ENCODE peak calls at places on chromosomes 12 and 14, in eight cellular contexts. One of them, this sample, is unnamed.

GRCh38 chr12:66182956-66183355 is 6.1 kb upstream of the IRAK3 start:
- DNase-seq in stimulated activated CD4-positive, alpha-beta T cell treated with anti-CD3 and anti-CD28 coated beads, Interleukin-12 subunit alpha, Interleukin-12 subunit beta, amount 100 ng/mL, for 4 hours: no peak
- DNase-seq in Ammon's horn: no peak
- DNase-seq in NCI-H1105: no peak
- DNase-seq in NCI-H2081: no peak
- DNase-seq in activated T-cell treated with anti-CD3 and anti-CD28 coated beads for 48 hours: no peak
- DNase-seq in activated naive CD4-positive, alpha-beta T cell treated with anti-CD3 and anti-CD28 coated beads, Interleukin-2, amount 10 ng/mL, durations not matched to agents 7 days and 5 days: no peak
- DNase-seq in omental fat pad: no peak
- DNase-seq in this sample: no peak

GRCh38 chr14:103696027-103696402 is 19.2 kb downstream of the XRCC3 start:
- DNase-seq in stimulated activated CD4-positive, alpha-beta T cell treated with anti-CD3 and anti-CD28 coated beads, Interleukin-12 subunit alpha, Interleukin-12 subunit beta, amount 100 ng/mL, for 4 hours: no peak
- DNase-seq in Ammon's horn: no peak
- DNase-seq in NCI-H1105: no peak
- DNase-seq in NCI-H2081: no peak
- DNase-seq in activated T-cell treated with anti-CD3 and anti-CD28 coated beads for 48 hours: no peak
- DNase-seq in activated naive CD4-positive, alpha-beta T cell treated with anti-CD3 and anti-CD28 coated beads, Interleukin-2, amount 10 ng/mL, durations not matched to agents 7 days and 5 days: no peak
- DNase-seq in omental fat pad: no peak
- DNase-seq in this sample: no peak

GRCh38 chr12:87140257-87140656 is 884.1 kb upstream of the MGAT4C start:
- DNase-seq in stimulated activated CD4-positive, alpha-beta T cell treated with anti-CD3 and anti-CD28 coated beads, Interleukin-12 subunit alpha, Interleukin-12 subunit beta, amount 100 ng/mL, for 4 hours: no peak
- DNase-seq in Ammon's horn: no peak
- DNase-seq in NCI-H1105: no peak
- DNase-seq in NCI-H2081: no peak
- DNase-seq in activated T-cell treated with anti-CD3 and anti-CD28 coated beads for 48 hours: no peak
- DNase-seq in activated naive CD4-positive, alpha-beta T cell treated with anti-CD3 and anti-CD28 coated beads, Interleukin-2, amount 10 ng/mL, durations not matched to agents 7 days and 5 days: no peak
- DNase-seq in omental fat pad: no peak
- DNase-seq in this sample: no peak

GRCh38 chr12:116317986-116318737 is 40.7 kb upstream of the MED13L start:
- DNase-seq in stimulated activated CD4-positive, alpha-beta T cell treated with anti-CD3 and anti-CD28 coated beads, Interleukin-12 subunit alpha, Interleukin-12 subunit beta, amount 100 ng/mL, for 4 hours: no peak
- DNase-seq in Ammon's horn: no peak
- DNase-seq in NCI-H1105: no peak
- DNase-seq in NCI-H2081: no peak
- DNase-seq in activated T-cell treated with anti-CD3 and anti-CD28 coated beads for 48 hours: no peak
- DNase-seq in activated naive CD4-positive, alpha-beta T cell treated with anti-CD3 and anti-CD28 coated beads, Interleukin-2, amount 10 ng/mL, durations not matched to agents 7 days and 5 days: no peak
- DNase-seq in omental fat pad: no peak
- DNase-seq in this sample: no peak

GRCh38 chr12:128848371-128848770 is 4.9 kb upstream of the GLT1D1 start:
- DNase-seq in stimulated activated CD4-positive, alpha-beta T cell treated with anti-CD3 and anti-CD28 coated beads, Interleukin-12 subunit alpha, Interleukin-12 subunit beta, amount 100 ng/mL, for 4 hours: no peak
- DNase-seq in Ammon's horn: no peak
- DNase-seq in NCI-H1105: no peak
- DNase-seq in NCI-H2081: no peak
- DNase-seq in activated T-cell treated with anti-CD3 and anti-CD28 coated beads for 48 hours: no peak
- DNase-seq in activated naive CD4-positive, alpha-beta T cell treated with anti-CD3 and anti-CD28 coated beads, Interleukin-2, amount 10 ng/mL, durations not matched to agents 7 days and 5 days: no peak
- DNase-seq in omental fat pad: no peak
- DNase-seq in this sample: no peak

GRCh38 chr12:67593041-67593870 is 55.3 kb upstream of the DYRK2 start:
- DNase-seq in stimulated activated CD4-positive, alpha-beta T cell treated with anti-CD3 and anti-CD28 coated beads, Interleukin-12 subunit alpha, Interleukin-12 subunit beta, amount 100 ng/mL, for 4 hours: no peak
- DNase-seq in Ammon's horn: no peak
- DNase-seq in NCI-H1105: no peak
- DNase-seq in NCI-H2081: no peak
- DNase-seq in activated T-cell treated with anti-CD3 and anti-CD28 coated beads for 48 hours: no peak
- DNase-seq in activated naive CD4-positive, alpha-beta T cell treated with anti-CD3 and anti-CD28 coated beads, Interleukin-2, amount 10 ng/mL, durations not matched to agents 7 days and 5 days: peak; percentile 23
- DNase-seq in omental fat pad: no peak
- DNase-seq in this sample: no peak

GRCh38 chr14:72715215-72715909 is 178.5 kb downstream of the DPF3 start:
- DNase-seq in stimulated activated CD4-positive, alpha-beta T cell treated with anti-CD3 and anti-CD28 coated beads, Interleukin-12 subunit alpha, Interleukin-12 subunit beta, amount 100 ng/mL, for 4 hours: no peak
- DNase-seq in Ammon's horn: no peak
- DNase-seq in NCI-H1105: no peak
- DNase-seq in NCI-H2081: no peak
- DNase-seq in activated T-cell treated with anti-CD3 and anti-CD28 coated beads for 48 hours: no peak
- DNase-seq in activated naive CD4-positive, alpha-beta T cell treated with anti-CD3 and anti-CD28 coated beads, Interleukin-2, amount 10 ng/mL, durations not matched to agents 7 days and 5 days: no peak
- DNase-seq in omental fat pad: no peak
- DNase-seq in this sample: no peak

GRCh38 chr12:50242751-50243191 is 40.5 kb downstream of the LIMA1 start:
- DNase-seq in stimulated activated CD4-positive, alpha-beta T cell treated with anti-CD3 and anti-CD28 coated beads, Interleukin-12 subunit alpha, Interleukin-12 subunit beta, amount 100 ng/mL, for 4 hours: no peak
- DNase-seq in Ammon's horn: no peak
- DNase-seq in NCI-H1105: no peak
- DNase-seq in NCI-H2081: no peak
- DNase-seq in activated T-cell treated with anti-CD3 and anti-CD28 coated beads for 48 hours: no peak
- DNase-seq in activated naive CD4-positive, alpha-beta T cell treated with anti-CD3 and anti-CD28 coated beads, Interleukin-2, amount 10 ng/mL, durations not matched to agents 7 days and 5 days: no peak
- DNase-seq in omental fat pad: no peak
- DNase-seq in this sample: no peak

GRCh38 chr12:11130999-11131398 is 3.4 kb downstream of the TAS2R30 start:
- DNase-seq in stimulated activated CD4-positive, alpha-beta T cell treated with anti-CD3 and anti-CD28 coated beads, Interleukin-12 subunit alpha, Interleukin-12 subunit beta, amount 100 ng/mL, for 4 hours: no peak
- DNase-seq in Ammon's horn: no peak
- DNase-seq in NCI-H1105: no peak
- DNase-seq in NCI-H2081: no peak
- DNase-seq in activated T-cell treated with anti-CD3 and anti-CD28 coated beads for 48 hours: no peak
- DNase-seq in activated naive CD4-positive, alpha-beta T cell treated with anti-CD3 and anti-CD28 coated beads, Interleukin-2, amount 10 ng/mL, durations not matched to agents 7 days and 5 days: no peak
- DNase-seq in omental fat pad: no peak
- DNase-seq in this sample: no peak

GRCh38 chr12:113251404-113252070 is 30.3 kb downstream of the TPCN1 start:
- DNase-seq in stimulated activated CD4-positive, alpha-beta T cell treated with anti-CD3 and anti-CD28 coated beads, Interleukin-12 subunit alpha, Interleukin-12 subunit beta, amount 100 ng/mL, for 4 hours: no peak
- DNase-seq in Ammon's horn: no peak
- DNase-seq in NCI-H1105: no peak
- DNase-seq in NCI-H2081: no peak
- DNase-seq in activated T-cell treated with anti-CD3 and anti-CD28 coated beads for 48 hours: no peak
- DNase-seq in activated naive CD4-positive, alpha-beta T cell treated with anti-CD3 and anti-CD28 coated beads, Interleukin-2, amount 10 ng/mL, durations not matched to agents 7 days and 5 days: no peak
- DNase-seq in omental fat pad: no peak
- DNase-seq in this sample: no peak

GRCh38 chr14:72929316-72930080 is 3.2 kb downstream of the DCAF4 start:
- DNase-seq in stimulated activated CD4-positive, alpha-beta T cell treated with anti-CD3 and anti-CD28 coated beads, Interleukin-12 subunit alpha, Interleukin-12 subunit beta, amount 100 ng/mL, for 4 hours: no peak
- DNase-seq in Ammon's horn: no peak
- DNase-seq in NCI-H1105: no peak
- DNase-seq in NCI-H2081: no peak
- DNase-seq in activated T-cell treated with anti-CD3 and anti-CD28 coated beads for 48 hours: no peak
- DNase-seq in activated naive CD4-positive, alpha-beta T cell treated with anti-CD3 and anti-CD28 coated beads, Interleukin-2, amount 10 ng/mL, durations not matched to agents 7 days and 5 days: no peak
- DNase-seq in omental fat pad: no peak
- DNase-seq in this sample: no peak

GRCh38 chr14:95265106-95266094 is 54.3 kb downstream of the CLMN start:
- DNase-seq in stimulated activated CD4-positive, alpha-beta T cell treated with anti-CD3 and anti-CD28 coated beads, Interleukin-12 subunit alpha, Interleukin-12 subunit beta, amount 100 ng/mL, for 4 hours: peak; percentile 16
- DNase-seq in Ammon's horn: peak; percentile 34
- DNase-seq in NCI-H1105: no peak
- DNase-seq in NCI-H2081: peak; percentile 25
- DNase-seq in activated T-cell treated with anti-CD3 and anti-CD28 coated beads for 48 hours: peak; percentile 34
- DNase-seq in activated naive CD4-positive, alpha-beta T cell treated with anti-CD3 and anti-CD28 coated beads, Interleukin-2, amount 10 ng/mL, durations not matched to agents 7 days and 5 days: peak; percentile 51
- DNase-seq in omental fat pad: no peak
- DNase-seq in this sample: peak; percentile 16

GRCh38 chr12:47874316-47874715 is 30.5 kb downstream of the VDR start:
- DNase-seq in stimulated activated CD4-positive, alpha-beta T cell treated with anti-CD3 and anti-CD28 coated beads, Interleukin-12 subunit alpha, Interleukin-12 subunit beta, amount 100 ng/mL, for 4 hours: no peak
- DNase-seq in Ammon's horn: no peak
- DNase-seq in NCI-H1105: no peak
- DNase-seq in NCI-H2081: no peak
- DNase-seq in activated T-cell treated with anti-CD3 and anti-CD28 coated beads for 48 hours: no peak
- DNase-seq in activated naive CD4-positive, alpha-beta T cell treated with anti-CD3 and anti-CD28 coated beads, Interleukin-2, amount 10 ng/mL, durations not matched to agents 7 days and 5 days: no peak
- DNase-seq in omental fat pad: no peak
- DNase-seq in this sample: no peak

GRCh38 chr14:67727361-67727760 is 25.7 kb downstream of the RDH12 start:
- DNase-seq in stimulated activated CD4-positive, alpha-beta T cell treated with anti-CD3 and anti-CD28 coated beads, Interleukin-12 subunit alpha, Interleukin-12 subunit beta, amount 100 ng/mL, for 4 hours: no peak
- DNase-seq in Ammon's horn: no peak
- DNase-seq in NCI-H1105: no peak
- DNase-seq in NCI-H2081: no peak
- DNase-seq in activated T-cell treated with anti-CD3 and anti-CD28 coated beads for 48 hours: no peak
- DNase-seq in activated naive CD4-positive, alpha-beta T cell treated with anti-CD3 and anti-CD28 coated beads, Interleukin-2, amount 10 ng/mL, durations not matched to agents 7 days and 5 days: no peak
- DNase-seq in omental fat pad: no peak
- DNase-seq in this sample: no peak

GRCh38 chr14:75291331-75291730 is 12.7 kb downstream of the FOS start:
- DNase-seq in stimulated activated CD4-positive, alpha-beta T cell treated with anti-CD3 and anti-CD28 coated beads, Interleukin-12 subunit alpha, Interleukin-12 subunit beta, amount 100 ng/mL, for 4 hours: no peak
- DNase-seq in Ammon's horn: no peak
- DNase-seq in NCI-H1105: no peak
- DNase-seq in NCI-H2081: no peak
- DNase-seq in activated T-cell treated with anti-CD3 and anti-CD28 coated beads for 48 hours: no peak
- DNase-seq in activated naive CD4-positive, alpha-beta T cell treated with anti-CD3 and anti-CD28 coated beads, Interleukin-2, amount 10 ng/mL, durations not matched to agents 7 days and 5 days: no peak
- DNase-seq in omental fat pad: no peak
- DNase-seq in this sample: no peak

GRCh38 chr12:76669981-76670380 is 93.9 kb upstream of the ZDHHC17 start:
- DNase-seq in stimulated activated CD4-positive, alpha-beta T cell treated with anti-CD3 and anti-CD28 coated beads, Interleukin-12 subunit alpha, Interleukin-12 subunit beta, amount 100 ng/mL, for 4 hours: no peak
- DNase-seq in Ammon's horn: no peak
- DNase-seq in NCI-H1105: no peak
- DNase-seq in NCI-H2081: no peak
- DNase-seq in activated T-cell treated with anti-CD3 and anti-CD28 coated beads for 48 hours: no peak
- DNase-seq in activated naive CD4-positive, alpha-beta T cell treated with anti-CD3 and anti-CD28 coated beads, Interleukin-2, amount 10 ng/mL, durations not matched to agents 7 days and 5 days: no peak
- DNase-seq in omental fat pad: no peak
- DNase-seq in this sample: no peak

GRCh38 chr14:24818054-24818822 is 184.2 kb upstream of the GZMB start:
- DNase-seq in stimulated activated CD4-positive, alpha-beta T cell treated with anti-CD3 and anti-CD28 coated beads, Interleukin-12 subunit alpha, Interleukin-12 subunit beta, amount 100 ng/mL, for 4 hours: no peak
- DNase-seq in Ammon's horn: no peak
- DNase-seq in NCI-H1105: no peak
- DNase-seq in NCI-H2081: no peak
- DNase-seq in activated T-cell treated with anti-CD3 and anti-CD28 coated beads for 48 hours: no peak
- DNase-seq in activated naive CD4-positive, alpha-beta T cell treated with anti-CD3 and anti-CD28 coated beads, Interleukin-2, amount 10 ng/mL, durations not matched to agents 7 days and 5 days: no peak
- DNase-seq in omental fat pad: no peak
- DNase-seq in this sample: no peak

GRCh38 chr14:104886690-104887622 is 21.9 kb downstream of the CEP170B start:
- DNase-seq in stimulated activated CD4-positive, alpha-beta T cell treated with anti-CD3 and anti-CD28 coated beads, Interleukin-12 subunit alpha, Interleukin-12 subunit beta, amount 100 ng/mL, for 4 hours: no peak
- DNase-seq in Ammon's horn: no peak
- DNase-seq in NCI-H1105: no peak
- DNase-seq in NCI-H2081: no peak
- DNase-seq in activated T-cell treated with anti-CD3 and anti-CD28 coated beads for 48 hours: no peak
- DNase-seq in activated naive CD4-positive, alpha-beta T cell treated with anti-CD3 and anti-CD28 coated beads, Interleukin-2, amount 10 ng/mL, durations not matched to agents 7 days and 5 days: peak; percentile 18
- DNase-seq in omental fat pad: peak; percentile 14
- DNase-seq in this sample: no peak

GRCh38 chr12:57882575-57882974 is 36.0 kb upstream of the CTDSP2 start:
- DNase-seq in stimulated activated CD4-positive, alpha-beta T cell treated with anti-CD3 and anti-CD28 coated beads, Interleukin-12 subunit alpha, Interleukin-12 subunit beta, amount 100 ng/mL, for 4 hours: no peak
- DNase-seq in Ammon's horn: no peak
- DNase-seq in NCI-H1105: no peak
- DNase-seq in NCI-H2081: no peak
- DNase-seq in activated T-cell treated with anti-CD3 and anti-CD28 coated beads for 48 hours: no peak
- DNase-seq in activated naive CD4-positive, alpha-beta T cell treated with anti-CD3 and anti-CD28 coated beads, Interleukin-2, amount 10 ng/mL, durations not matched to agents 7 days and 5 days: no peak
- DNase-seq in omental fat pad: no peak
- DNase-seq in this sample: no peak

GRCh38 chr12:112115259-112116045 is 6.9 kb upstream of the NAA25 start:
- DNase-seq in stimulated activated CD4-positive, alpha-beta T cell treated with anti-CD3 and anti-CD28 coated beads, Interleukin-12 subunit alpha, Interleukin-12 subunit beta, amount 100 ng/mL, for 4 hours: no peak
- DNase-seq in Ammon's horn: no peak
- DNase-seq in NCI-H1105: no peak
- DNase-seq in NCI-H2081: no peak
- DNase-seq in activated T-cell treated with anti-CD3 and anti-CD28 coated beads for 48 hours: no peak
- DNase-seq in activated naive CD4-positive, alpha-beta T cell treated with anti-CD3 and anti-CD28 coated beads, Interleukin-2, amount 10 ng/mL, durations not matched to agents 7 days and 5 days: no peak
- DNase-seq in omental fat pad: no peak
- DNase-seq in this sample: no peak

GRCh38 chr12:47033081-47033480 is 46.3 kb upstream of the PCED1B start:
- DNase-seq in stimulated activated CD4-positive, alpha-beta T cell treated with anti-CD3 and anti-CD28 coated beads, Interleukin-12 subunit alpha, Interleukin-12 subunit beta, amount 100 ng/mL, for 4 hours: no peak
- DNase-seq in Ammon's horn: peak; percentile 13
- DNase-seq in NCI-H1105: no peak
- DNase-seq in NCI-H2081: no peak
- DNase-seq in activated T-cell treated with anti-CD3 and anti-CD28 coated beads for 48 hours: no peak
- DNase-seq in activated naive CD4-positive, alpha-beta T cell treated with anti-CD3 and anti-CD28 coated beads, Interleukin-2, amount 10 ng/mL, durations not matched to agents 7 days and 5 days: no peak
- DNase-seq in omental fat pad: no peak
- DNase-seq in this sample: peak; percentile 25

GRCh38 chr12:56040963-56041578 is 647 bp upstream of the RPS26 start:
- DNase-seq in stimulated activated CD4-positive, alpha-beta T cell treated with anti-CD3 and anti-CD28 coated beads, Interleukin-12 subunit alpha, Interleukin-12 subunit beta, amount 100 ng/mL, for 4 hours: no peak
- DNase-seq in Ammon's horn: no peak
- DNase-seq in NCI-H1105: no peak
- DNase-seq in NCI-H2081: no peak
- DNase-seq in activated T-cell treated with anti-CD3 and anti-CD28 coated beads for 48 hours: no peak
- DNase-seq in activated naive CD4-positive, alpha-beta T cell treated with anti-CD3 and anti-CD28 coated beads, Interleukin-2, amount 10 ng/mL, durations not matched to agents 7 days and 5 days: peak; percentile 29
- DNase-seq in omental fat pad: no peak
- DNase-seq in this sample: no peak

GRCh38 chr14:106790189-106791036 is 1264.0 kb downstream of the TMEM121 start:
- DNase-seq in stimulated activated CD4-positive, alpha-beta T cell treated with anti-CD3 and anti-CD28 coated beads, Interleukin-12 subunit alpha, Interleukin-12 subunit beta, amount 100 ng/mL, for 4 hours: peak; percentile 71
- DNase-seq in Ammon's horn: peak; percentile 12
- DNase-seq in NCI-H1105: no peak
- DNase-seq in NCI-H2081: no peak
- DNase-seq in activated T-cell treated with anti-CD3 and anti-CD28 coated beads for 48 hours: peak; percentile 78
- DNase-seq in activated naive CD4-positive, alpha-beta T cell treated with anti-CD3 and anti-CD28 coated beads, Interleukin-2, amount 10 ng/mL, durations not matched to agents 7 days and 5 days: peak; percentile 86
- DNase-seq in omental fat pad: peak; percentile 66
- DNase-seq in this sample: no peak

GRCh38 chr12:70571029-70571428 is 66.2 kb downstream of the PTPRB start:
- DNase-seq in stimulated activated CD4-positive, alpha-beta T cell treated with anti-CD3 and anti-CD28 coated beads, Interleukin-12 subunit alpha, Interleukin-12 subunit beta, amount 100 ng/mL, for 4 hours: no peak
- DNase-seq in Ammon's horn: no peak
- DNase-seq in NCI-H1105: no peak
- DNase-seq in NCI-H2081: no peak
- DNase-seq in activated T-cell treated with anti-CD3 and anti-CD28 coated beads for 48 hours: no peak
- DNase-seq in activated naive CD4-positive, alpha-beta T cell treated with anti-CD3 and anti-CD28 coated beads, Interleukin-2, amount 10 ng/mL, durations not matched to agents 7 days and 5 days: no peak
- DNase-seq in omental fat pad: no peak
- DNase-seq in this sample: no peak

GRCh38 chr14:61663312-61663974 is 31.9 kb upstream of the HIF1A start:
- DNase-seq in stimulated activated CD4-positive, alpha-beta T cell treated with anti-CD3 and anti-CD28 coated beads, Interleukin-12 subunit alpha, Interleukin-12 subunit beta, amount 100 ng/mL, for 4 hours: no peak
- DNase-seq in Ammon's horn: no peak
- DNase-seq in NCI-H1105: no peak
- DNase-seq in NCI-H2081: no peak
- DNase-seq in activated T-cell treated with anti-CD3 and anti-CD28 coated beads for 48 hours: no peak
- DNase-seq in activated naive CD4-positive, alpha-beta T cell treated with anti-CD3 and anti-CD28 coated beads, Interleukin-2, amount 10 ng/mL, durations not matched to agents 7 days and 5 days: no peak
- DNase-seq in omental fat pad: no peak
- DNase-seq in this sample: no peak

GRCh38 chr14:42665083-42665482 is 1058.4 kb downstream of the LRFN5 start:
- DNase-seq in stimulated activated CD4-positive, alpha-beta T cell treated with anti-CD3 and anti-CD28 coated beads, Interleukin-12 subunit alpha, Interleukin-12 subunit beta, amount 100 ng/mL, for 4 hours: no peak
- DNase-seq in Ammon's horn: no peak
- DNase-seq in NCI-H1105: no peak
- DNase-seq in NCI-H2081: no peak
- DNase-seq in activated T-cell treated with anti-CD3 and anti-CD28 coated beads for 48 hours: no peak
- DNase-seq in activated naive CD4-positive, alpha-beta T cell treated with anti-CD3 and anti-CD28 coated beads, Interleukin-2, amount 10 ng/mL, durations not matched to agents 7 days and 5 days: no peak
- DNase-seq in omental fat pad: no peak
- DNase-seq in this sample: no peak